ENCODE peak calls at places on chromosome 13, in six cellular contexts. Y is GM20000; O is T-helper 1 cell; D is stimulated activated CD4-positive, alpha-beta T cell treated with anti-CD3 and anti-CD28 coated beads, Interleukin-1b, Interleukin-23, amount 100 ng/mL, for 24 hours; M is colonic mucosa; C is caudate nucleus. J is an unnamed sample.

GRCh38 chr13:70173236-70173959 is 65.1 kb upstream of the KLHL1 start:
- DNase-seq in O (no peak), C (no peak), D (no peak), M (no peak), Y (no peak), J (no peak)

GRCh38 chr13:99926014-99926731 is 45.4 kb downstream of the ZIC5 start:
- DNase-seq in D (no peak), Y (no peak), C (no peak), O (no peak), M (peak), J (no peak)

GRCh38 chr13:111153279-111153976 is 38.3 kb downstream of the ARHGEF7 start:
- DNase-seq in O (peak), M (peak), D (peak), C (peak), Y (peak), J (peak)

GRCh38 chr13:33116321-33117010 is 100.2 kb downstream of the KL start:
- DNase-seq in D (no peak), M (no peak), O (no peak), C (no peak), Y (no peak), J (no peak)

GRCh38 chr13:49693191-49693733 is 2.0 kb upstream of the EBPL start:
- DNase-seq in D (no peak), Y (no peak), O (no peak), C (no peak), M (no peak), J (no peak)

GRCh38 chr13:91747164-91747563 is 348.7 kb downstream of the GPC5 start:
- DNase-seq in M (no peak), O (no peak), Y (no peak), C (no peak), D (no peak), J (no peak)

GRCh38 chr13:103639326-103639725 is 573.1 kb upstream of the SLC10A2 start:
- DNase-seq in Y (no peak), O (no peak), D (no peak), C (no peak), M (no peak), J (no peak)

GRCh38 chr13:19685034-19685433 is 51.6 kb downstream of the MPHOSPH8 start:
- DNase-seq in C (no peak), M (peak), D (no peak), Y (no peak), O (no peak), J (no peak)

GRCh38 chr13:103883152-103883551 is 816.9 kb upstream of the SLC10A2 start:
- DNase-seq in D (no peak), Y (no peak), M (peak), O (no peak), C (peak), J (peak)

GRCh38 chr13:62418872-62419271 is 1003.2 kb upstream of the PCDH20 start:
- DNase-seq in Y (no peak), C (no peak), D (no peak), M (no peak), O (no peak), J (no peak)

GRCh38 chr13:33799950-33800592 is 17.9 kb upstream of the RFC3 start:
- DNase-seq in C (no peak), O (no peak), Y (peak), M (no peak), D (no peak), J (no peak)

GRCh38 chr13:67048793-67049150 is 181.4 kb downstream of the PCDH9 start:
- DNase-seq in O (no peak), Y (no peak), C (no peak), D (no peak), M (no peak), J (no peak)

GRCh38 chr13:66748712-66749111 is 481.4 kb downstream of the PCDH9 start:
- DNase-seq in M (no peak), O (no peak), C (no peak), D (no peak), Y (no peak), J (no peak)

GRCh38 chr13:77047649-77048343 is 20.8 kb upstream of the FBXL3 start:
- DNase-seq in M (no peak), O (no peak), Y (no peak), C (no peak), D (no peak), J (no peak)

GRCh38 chr13:48232420-48233096 is 448 bp upstream of the ITM2B start:
- DNase-seq in C (no peak), D (no peak), O (peak), M (peak), Y (no peak), J (no peak)